ENCODE peak calls at places on chromosomes 16 and 17, in four cellular contexts. One of them, this sample, is unnamed.
A peak's percentile ranks its signal among the peaks of the same experiment; 100 is the strongest.

GRCh38 chr16:81647527-81647926 is 131.6 kb upstream of the PLCG2 start:
- DNase-seq in fibroblast of lung: peak; percentile 91
- DNase-seq in GM23338: peak; percentile 46
- DNase-seq in hepatocyte: peak; percentile 38
- DNase-seq in this sample: peak; percentile 84

GRCh38 chr17:2101448-2102257 is 46.8 kb downstream of the HIC1 start:
- DNase-seq in fibroblast of lung: peak; percentile 89
- DNase-seq in GM23338: no peak
- DNase-seq in hepatocyte: no peak
- DNase-seq in this sample: peak; percentile 87

GRCh38 chr17:41784207-41784744 is 2.2 kb downstream of the JUP start:
- DNase-seq in hepatocyte: peak; percentile 68
- DNase-seq in fibroblast of lung: peak; percentile 84
- DNase-seq in GM23338: peak; percentile 75
- DNase-seq in this sample: peak; percentile 95

GRCh38 chr16:7545251-7545650 is 212.6 kb downstream of the RBFOX1 start:
- DNase-seq in hepatocyte: no peak
- DNase-seq in GM23338: no peak
- DNase-seq in fibroblast of lung: no peak
- DNase-seq in this sample: no peak

GRCh38 chr17:66930933-66931332 is 33.6 kb upstream of the CACNG4 start:
- DNase-seq in fibroblast of lung: no peak
- DNase-seq in GM23338: no peak
- DNase-seq in hepatocyte: no peak
- DNase-seq in this sample: no peak

GRCh38 chr17:51709867-51710266 is 448.6 kb downstream of the CA10 start:
- DNase-seq in hepatocyte: no peak
- DNase-seq in GM23338: no peak
- DNase-seq in fibroblast of lung: no peak
- DNase-seq in this sample: no peak

GRCh38 chr16:14300631-14301149 is 229.6 kb downstream of the MRTFB start:
- DNase-seq in GM23338: peak; percentile 70
- DNase-seq in fibroblast of lung: peak; percentile 82
- DNase-seq in hepatocyte: peak; percentile 86
- DNase-seq in this sample: peak; percentile 77

GRCh38 chr16:67546761-67547422 is 15.4 kb upstream of the CTCF start:
- DNase-seq in hepatocyte: peak; percentile 83
- DNase-seq in fibroblast of lung: peak; percentile 35
- DNase-seq in GM23338: peak; percentile 89
- DNase-seq in this sample: peak; percentile 45

GRCh38 chr17:73323622-73324455 is 12.0 kb upstream of the CDC42EP4 start:
- DNase-seq in fibroblast of lung: no peak
- DNase-seq in GM23338: no peak
- DNase-seq in hepatocyte: peak; percentile 78
- DNase-seq in this sample: peak; percentile 78

GRCh38 chr17:82888583-82889495 is 49.0 kb upstream of the ZNF750 start:
- DNase-seq in hepatocyte: no peak
- DNase-seq in fibroblast of lung: no peak
- DNase-seq in GM23338: no peak
- DNase-seq in this sample: no peak

GRCh38 chr16:11524098-11524760 is 62.5 kb downstream of the LITAF start:
- DNase-seq in fibroblast of lung: no peak
- DNase-seq in hepatocyte: no peak
- DNase-seq in GM23338: no peak
- DNase-seq in this sample: no peak

GRCh38 chr16:48963306-48963705 is 318.3 kb downstream of the CBLN1 start:
- DNase-seq in hepatocyte: peak; percentile 38
- DNase-seq in fibroblast of lung: peak; percentile 77
- DNase-seq in GM23338: no peak
- DNase-seq in this sample: peak; percentile 51

GRCh38 chr17:67491009-67491677 is 114.1 kb downstream of the PITPNC1 start:
- DNase-seq in fibroblast of lung: peak; percentile 98
- DNase-seq in hepatocyte: peak; percentile 78
- DNase-seq in GM23338: peak; percentile 61
- DNase-seq in this sample: peak; percentile 33

GRCh38 chr16:28534542-28535373 is 4.0 kb downstream of the NUPR1 start:
- DNase-seq in GM23338: no peak
- DNase-seq in fibroblast of lung: no peak
- DNase-seq in hepatocyte: no peak
- DNase-seq in this sample: no peak

GRCh38 chr16:53817117-53817516 is 113.2 kb downstream of the FTO start:
- DNase-seq in fibroblast of lung: peak; percentile 98
- DNase-seq in GM23338: no peak
- DNase-seq in hepatocyte: peak; percentile 39
- DNase-seq in this sample: peak; percentile 87

GRCh38 chr17:29837531-29837930 is 92.5 kb downstream of the SSH2 start:
- DNase-seq in hepatocyte: no peak
- DNase-seq in GM23338: no peak
- DNase-seq in fibroblast of lung: no peak
- DNase-seq in this sample: no peak

GRCh38 chr16:23502466-23502865 is 7.8 kb downstream of the GGA2 start:
- DNase-seq in fibroblast of lung: no peak
- DNase-seq in GM23338: no peak
- DNase-seq in hepatocyte: no peak
- DNase-seq in this sample: no peak
- H2AFZ ChIP-seq in fibroblast of lung: no peak overlapping the region
- H2AFZ ChIP-seq in GM23338: no peak overlapping the region
- H2AFZ ChIP-seq in hepatocyte: no peak overlapping the region
- H2AFZ ChIP-seq in this sample: no peak overlapping the region

GRCh38 chr17:4740025-4740351 is 260 bp upstream of the CXCL16 start:
- DNase-seq in GM23338: no peak
- DNase-seq in hepatocyte: no peak
- DNase-seq in fibroblast of lung: no peak
- DNase-seq in this sample: no peak

GRCh38 chr17:4740584-4740983 is 856 bp upstream of the CXCL16 start:
- DNase-seq in hepatocyte: peak; percentile 4
- DNase-seq in fibroblast of lung: no peak
- DNase-seq in GM23338: no peak
- DNase-seq in this sample: no peak

GRCh38 chr17:4739122-4740024 is at the start of the genes CXCL16 and ZMYND15:
- DNase-seq in fibroblast of lung: peak; percentile 44
- DNase-seq in hepatocyte: peak; percentile 90
- DNase-seq in GM23338: peak; percentile 55
- DNase-seq in this sample: peak; percentile 52

GRCh38 chr17:4735825-4736651 is 3.6 kb upstream of the ZMYND15 start:
- DNase-seq in fibroblast of lung: no peak
- DNase-seq in GM23338: no peak
- DNase-seq in hepatocyte: no peak
- DNase-seq in this sample: no peak

GRCh38 chr17:4738136-4739121 is 1.2 kb upstream of the ZMYND15 start:
- DNase-seq in GM23338: peak; percentile 48
- DNase-seq in hepatocyte: peak; percentile 71
- DNase-seq in fibroblast of lung: no peak
- DNase-seq in this sample: peak; percentile 88
- TF ChIP-seq EZH2 in GM23338: peak; percentile 89
- TF ChIP-seq EZH2 in hepatocyte: no peak
- TF ChIP-seq EZH2 in fibroblast of lung: peak; percentile 87
- TF ChIP-seq EZH2 in this sample: no peak

GRCh38 chr17:70138309-70138865 is 30.9 kb upstream of the KCNJ2 start:
- DNase-seq in GM23338: no peak
- DNase-seq in fibroblast of lung: peak; percentile 88
- DNase-seq in hepatocyte: no peak
- DNase-seq in this sample: no peak
- H3K27ac ChIP-seq in GM23338: no peak overlapping the region
- H3K27ac ChIP-seq in fibroblast of lung: peak overlapping the region; percentile 87
- H3K27ac ChIP-seq in hepatocyte: peak overlapping the region; percentile 65
- H3K27ac ChIP-seq in this sample: peak overlapping the region; percentile 95

GRCh38 chr17:58679263-58680037 is 12.4 kb downstream of the TEX14 start:
- DNase-seq in fibroblast of lung: peak; percentile 61
- DNase-seq in hepatocyte: no peak
- DNase-seq in GM23338: peak; percentile 49
- DNase-seq in this sample: peak; percentile 97

GRCh38 chr17:58677204-58677880 is 14.5 kb downstream of the TEX14 start:
- DNase-seq in hepatocyte: no peak
- DNase-seq in fibroblast of lung: peak; percentile 51
- DNase-seq in GM23338: no peak
- DNase-seq in this sample: no peak

GRCh38 chr17:58684003-58684402 is 7.8 kb downstream of the TEX14 start:
- DNase-seq in hepatocyte: no peak
- DNase-seq in fibroblast of lung: no peak
- DNase-seq in GM23338: no peak
- DNase-seq in this sample: no peak

DNA sequence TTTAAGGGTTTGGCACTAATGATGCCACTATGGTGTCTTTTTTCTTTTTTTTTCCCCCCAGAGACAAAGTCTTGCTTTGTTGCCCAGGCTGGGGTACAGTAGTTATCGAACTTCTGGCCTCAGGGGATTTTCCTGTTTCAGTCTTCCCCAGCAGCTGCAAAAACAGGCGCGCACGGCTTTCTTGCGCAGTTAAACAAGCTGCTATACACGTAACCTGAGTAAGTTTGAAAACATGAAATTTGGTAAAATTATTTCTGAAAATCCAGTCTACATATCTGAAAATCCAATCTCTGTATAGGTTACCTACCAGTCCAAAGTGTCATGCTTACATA is 11.8 kb downstream of the TEX14 start:
- DNase-seq in fibroblast of lung: no peak
- DNase-seq in hepatocyte: no peak
- DNase-seq in GM23338: no peak
- DNase-seq in this sample: no peak
- H2AFZ ChIP-seq in fibroblast of lung: no peak overlapping the region
- H2AFZ ChIP-seq in hepatocyte: no peak overlapping the region
- H2AFZ ChIP-seq in GM23338: peak overlapping the region; percentile 25
- H2AFZ ChIP-seq in this sample: no peak overlapping the region

DNA sequence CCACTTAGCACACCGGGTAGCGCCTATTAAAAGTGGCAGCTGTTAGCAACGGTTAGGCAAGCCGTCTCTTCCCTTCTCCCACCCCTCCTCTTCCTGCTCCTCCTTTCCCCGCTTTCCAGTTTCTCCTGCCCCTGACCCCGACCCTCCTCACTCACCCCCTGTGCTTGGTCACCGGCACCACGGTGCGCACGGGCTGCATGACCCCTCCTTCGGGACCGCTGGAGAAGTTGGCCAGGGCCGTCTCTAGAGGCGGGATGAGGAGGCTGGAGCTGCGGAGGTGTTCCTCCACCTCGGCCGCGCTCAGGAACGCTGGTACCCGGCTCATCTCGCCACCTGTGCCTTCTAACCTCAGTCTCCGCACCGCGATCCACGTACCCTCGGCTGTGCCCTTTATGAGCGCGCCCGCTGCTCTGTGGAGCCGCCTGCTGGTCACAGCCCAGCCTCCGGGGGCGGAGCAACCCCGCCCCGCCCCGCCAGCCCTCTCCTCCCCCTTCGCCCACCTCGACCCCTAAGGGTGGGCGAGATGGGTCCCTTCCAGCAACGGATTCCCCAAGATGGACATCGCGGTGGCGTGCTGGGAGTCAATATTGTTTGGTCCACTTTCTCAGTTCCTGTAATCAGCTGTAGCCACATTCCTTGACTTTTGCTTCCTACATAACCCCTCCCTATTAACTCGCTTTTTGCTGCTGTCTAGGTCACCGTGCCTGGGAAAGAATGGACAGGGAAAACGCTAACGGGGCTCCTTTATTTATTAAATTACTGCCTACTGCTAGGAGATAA is at the start of gene CRYM:
- DNase-seq in fibroblast of lung: no peak
- DNase-seq in hepatocyte: peak; percentile 85
- DNase-seq in GM23338: peak; percentile 89
- DNase-seq in this sample: peak; percentile 30
- TF ChIP-seq EZH2 in fibroblast of lung: peak; percentile 63
- TF ChIP-seq EZH2 in hepatocyte: no peak
- TF ChIP-seq EZH2 in GM23338: no peak
- TF ChIP-seq EZH2 in this sample: no peak

GRCh38 chr16:22347100-22347820 is 27.2 kb downstream of the CDR2 start:
- DNase-seq in hepatocyte: no peak
- DNase-seq in GM23338: no peak
- DNase-seq in fibroblast of lung: no peak
- DNase-seq in this sample: no peak
- H3K27ac ChIP-seq in hepatocyte: no peak overlapping the region
- H3K27ac ChIP-seq in GM23338: peak overlapping the region; percentile 29
- H3K27ac ChIP-seq in fibroblast of lung: no peak overlapping the region
- H3K27ac ChIP-seq in this sample: peak overlapping the region; percentile 96